ENCODE peak calls at places on chromosomes 3 and 15, in five cellular contexts. T is left lung, L is gastrocnemius medialis, E is astrocyte, I is Panc1. S is an unnamed sample.

GRCh38 chr3:87191175-87191574 is 35.9 kb upstream of the CHMP2B start:
- DNase-seq in T (no peak), L (no peak), E (no peak), I (no peak), S (no peak)

GRCh38 chr3:71101014-71101413 is 482.5 kb downstream of the FOXP1 start:
- DNase-seq in T (no peak), L (no peak), E (peak; percentile 78), I (no peak), S (no peak)

GRCh38 chr3:48270306-48270705 is 29.4 kb downstream of the ZNF589 start:
- DNase-seq in T (no peak), L (no peak), E (no peak), I (no peak), S (no peak)

GRCh38 chr3:56831572-56831971 is 29.8 kb upstream of the ARHGEF3 start:
- DNase-seq in T (no peak), L (no peak), E (no peak), I (no peak), S (no peak)

GRCh38 chr3:196235452-196236122 is 19.3 kb downstream of the SLC51A start:
- DNase-seq in T (no peak), L (no peak), E (no peak), I (no peak), S (no peak)

GRCh38 chr3:149415484-149415883 is 38.0 kb upstream of the TM4SF1 start:
- DNase-seq in T (no peak), L (no peak), E (peak; percentile 45), I (no peak), S (no peak)

GRCh38 chr3:112097378-112097777 is 11.2 kb downstream of the C3orf52 start:
- DNase-seq in T (no peak), L (no peak), E (peak; percentile 99), I (peak; percentile 99), S (peak; percentile 83)

GRCh38 chr15:77335298-77335697 is 84.6 kb downstream of the PEAK1 start:
- DNase-seq in T (no peak), L (peak; percentile 33), E (no peak), I (no peak), S (no peak)

GRCh38 chr15:40472171-40472727 is 1.5 kb downstream of the CHST14 start:
- DNase-seq in T (no peak), L (no peak), E (no peak), I (no peak), S (no peak)

GRCh38 chr15:37995461-37996347 is 61.3 kb downstream of the TMCO5A start:
- DNase-seq in T (no peak), L (no peak), E (peak; percentile 69), I (no peak), S (no peak)

GRCh38 chr3:69079269-69080159 is 651 bp downstream of the UBA3 start:
- DNase-seq in T (no peak), L (no peak), E (no peak), I (no peak), S (no peak)

GRCh38 chr15:96270581-96271172 is 59.8 kb upstream of the NR2F2 start:
- DNase-seq in T (no peak), L (no peak), E (peak; percentile 76), I (no peak), S (no peak)

GRCh38 chr15:62570405-62570783 is 405.3 kb upstream of the C2CD4B start:
- DNase-seq in T (no peak), L (no peak), E (no peak), I (no peak), S (no peak)

GRCh38 chr3:43161684-43162512 is 56.0 kb upstream of the POMGNT2 start:
- DNase-seq in T (no peak), L (no peak), E (no peak), I (no peak), S (no peak)

GRCh38 chr15:44883219-44883900 is 73.1 kb upstream of the TERB2 start:
- DNase-seq in T (no peak), L (no peak), E (no peak), I (no peak), S (no peak)

GRCh38 chr3:43624619-43625305 is 3.0 kb upstream of the ANO10 start:
- DNase-seq in T (no peak), L (no peak), E (no peak), I (no peak), S (no peak)

GRCh38 chr3:71218508-71218907 is 365.0 kb downstream of the FOXP1 start:
- DNase-seq in T (no peak), L (no peak), E (no peak), I (no peak), S (no peak)

GRCh38 chr15:69075467-69075866 is 61.0 kb downstream of the NOX5 start:
- DNase-seq in T (no peak), L (no peak), E (no peak), I (no peak), S (no peak)

GRCh38 chr15:89115547-89115946 is 27.3 kb downstream of the ABHD2 start:
- DNase-seq in T (peak; percentile 53), L (no peak), E (no peak), I (no peak), S (no peak)

GRCh38 chr3:73530030-73530411 is 94.7 kb downstream of the PDZRN3 start:
- DNase-seq in T (no peak), L (no peak), E (peak; percentile 96), I (no peak), S (no peak)

GRCh38 chr15:74251187-74251811 is 15.2 kb downstream of the CCDC33 start:
- DNase-seq in T (no peak), L (peak; percentile 98), E (no peak), I (no peak), S (peak; percentile 84)

GRCh38 chr15:39242345-39242744 is 338.5 kb upstream of the THBS1 start:
- DNase-seq in T (no peak), L (peak; percentile 21), E (peak; percentile 94), I (no peak), S (no peak)

GRCh38 chr15:69891070-69891491 is 206.6 kb downstream of the TLE3 start:
- DNase-seq in T (no peak), L (no peak), E (no peak), I (no peak), S (no peak)

GRCh38 chr3:82353281-82354171 is 592.1 kb upstream of the GBE1 start:
- DNase-seq in T (no peak), L (no peak), E (no peak), I (no peak), S (no peak)

GRCh38 chr3:188947983-188948657 is 223.7 kb upstream of the TPRG1 start:
- DNase-seq in T (peak; percentile 91), L (peak; percentile 99), E (peak; percentile 95), I (no peak), S (peak; percentile 76)

GRCh38 chr3:42752441-42752840 is 20.6 kb downstream of the CCDC13 start:
- DNase-seq in T (peak; percentile 18), L (no peak), E (no peak), I (no peak), S (peak; percentile 53)

GRCh38 chr15:64561997-64562396 is 101.6 kb downstream of the ZNF609 start:
- DNase-seq in T (no peak), L (no peak), E (no peak), I (no peak), S (no peak)

GRCh38 chr3:72310028-72310987 is 525.4 kb upstream of the PROK2 start:
- DNase-seq in T (no peak), L (peak; percentile 23), E (peak; percentile 53), I (no peak), S (no peak)

GRCh38 chr15:95405447-95405846 is 925.1 kb upstream of the NR2F2 start:
- DNase-seq in T (no peak), L (no peak), E (peak; percentile 39), I (no peak), S (no peak)

GRCh38 chr3:151813777-151814176 is at the start of gene AADAC:
- DNase-seq in T (no peak), L (no peak), E (no peak), I (no peak), S (no peak)

GRCh38 chr15:83881156-83881555 is 227.2 kb downstream of the ADAMTSL3 start:
- DNase-seq in T (no peak), L (no peak), E (no peak), I (no peak), S (no peak)

GRCh38 chr15:39976291-39977274 is 42.7 kb downstream of the EIF2AK4 start:
- DNase-seq in T (peak; percentile 44), L (peak; percentile 51), E (peak; percentile 53), I (no peak), S (peak; percentile 72)

GRCh38 chr3:27659279-27660021 is 62.7 kb downstream of the EOMES start:
- DNase-seq in T (no peak), L (peak; percentile 26), E (no peak), I (no peak), S (no peak)

GRCh38 chr3:180306691-180307090 is 270.0 kb upstream of the PEX5L start:
- DNase-seq in T (no peak), L (no peak), E (peak; percentile 34), I (no peak), S (no peak)

GRCh38 chr3:11643212-11644087 is at the start of gene VGLL4:
- DNase-seq in T (peak; percentile 92), L (peak; percentile 86), E (peak; percentile 94), I (no peak), S (peak; percentile 50)

GRCh38 chr3:42130329-42131070 is 39.3 kb downstream of the TRAK1 start:
- DNase-seq in T (no peak), L (no peak), E (no peak), I (no peak), S (no peak)

GRCh38 chr3:50583897-50584296 is 14.6 kb downstream of the HEMK1 start:
- DNase-seq in T (peak; percentile 83), L (peak; percentile 100), E (no peak), I (no peak), S (peak; percentile 78)
- H3K36me3 ChIP-seq in T (no peaks in the 10 kb centered on the region), L (no peaks in the 10 kb centered on the region), E (no peaks in the 10 kb centered on the region), I (no peaks in the 10 kb centered on the region), S (no peaks in the 10 kb centered on the region)

DNA sequence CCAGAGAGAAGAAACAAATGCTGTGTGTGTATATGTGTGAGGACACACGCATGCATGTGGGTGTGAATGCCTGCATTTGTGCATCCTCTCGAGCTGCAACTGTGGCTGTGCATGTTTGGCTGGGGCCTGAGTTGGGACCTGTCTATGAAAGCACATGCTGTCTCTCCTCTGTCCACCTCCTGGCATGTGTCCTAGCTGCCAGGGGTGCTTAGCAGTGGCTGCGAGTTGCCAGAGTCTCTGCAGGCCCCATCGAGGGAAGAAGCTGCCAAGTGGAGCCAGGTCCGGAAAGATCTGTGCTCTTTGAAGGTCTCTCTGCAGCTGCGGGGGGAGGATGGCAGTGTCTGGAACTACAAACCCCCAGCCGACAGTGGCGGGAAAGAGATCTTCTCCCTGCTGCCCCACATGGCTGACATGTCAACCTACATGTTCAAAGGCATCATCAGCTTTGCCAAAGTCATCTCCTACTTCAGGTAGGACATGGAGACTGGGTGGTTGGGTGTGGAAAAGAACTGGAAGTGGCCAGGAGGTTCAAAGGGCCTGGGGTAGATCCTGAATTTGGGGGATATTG is 30.7 kb downstream of the NR1I2 start:
- DNase-seq in T (no peak), L (no peak), E (no peak), I (no peak), S (no peak)
- H3K27ac ChIP-seq in T (no peak overlapping the region), L (no peak overlapping the region), E (no peak overlapping the region), I (no peak overlapping the region), S (no peak overlapping the region)

DNA sequence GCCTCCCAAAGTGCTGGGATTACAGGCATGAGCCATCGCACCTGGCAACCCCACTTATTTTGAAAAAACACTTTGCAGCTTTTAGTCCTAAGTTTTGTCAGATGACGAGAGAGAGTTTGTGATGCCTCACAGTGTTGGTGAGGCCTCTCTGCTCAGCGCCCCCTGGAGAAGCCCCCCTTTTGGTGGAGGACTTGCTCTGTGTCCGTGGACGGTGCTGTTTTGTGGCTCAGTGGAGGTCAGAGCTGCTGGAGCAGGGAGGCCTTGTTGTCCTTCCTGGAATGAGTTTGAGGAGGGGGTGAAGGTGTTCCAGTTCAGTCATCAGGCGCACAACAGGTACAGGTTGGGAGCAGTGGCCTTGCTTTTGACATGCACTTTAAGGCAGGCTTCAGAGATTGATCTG is 58.0 kb downstream of the PGPEP1L start:
- DNase-seq in T (no peak), L (no peak), E (no peak), I (no peak), S (no peak)
- H3K36me3 ChIP-seq in T (no peaks in the 10 kb centered on the region), L (no peaks in the 10 kb centered on the region), E (peaks cover 43% of the 10 kb centered on the region), I (no peaks in the 10 kb centered on the region), S (peaks cover 37% of the 10 kb centered on the region)

GRCh38 chr15:100255644-100256043 is 86.1 kb downstream of the ADAMTS17 start:
- DNase-seq in T (no peak), L (no peak), E (no peak), I (no peak), S (peak; percentile 19)
- H3K27ac ChIP-seq in T (no peak overlapping the region), L (no peak overlapping the region), E (no peak overlapping the region), I (no peak overlapping the region), S (no peak overlapping the region)

S was measured in ascending aorta.